ENCODE peak calls at places on chromosome 6, in eight cellular contexts. R, C, D, W, F, E, M and O are unnamed samples.

GRCh38 chr6:36827261-36828079 is 11.8 kb downstream of the CPNE5 start:
- DNase-seq in R (peak; percentile 80), C (peak; percentile 59), D (no peak), W (no peak), F (peak; percentile 20), E (no peak), M (no peak), O (no peak)

GRCh38 chr6:130524552-130524951 is 158.7 kb downstream of the TMEM200A start:
- DNase-seq in R (no peak), C (no peak), D (no peak), W (no peak), F (no peak), E (no peak), M (no peak), O (no peak)

GRCh38 chr6:4653141-4653540 is 123.1 kb upstream of the CDYL start:
- DNase-seq in R (no peak), C (no peak), D (no peak), W (no peak), F (no peak), E (no peak), M (no peak), O (no peak)

GRCh38 chr6:151349651-151350270 is 41.6 kb downstream of the ZBTB2 start:
- DNase-seq in R (no peak), C (no peak), D (no peak), W (no peak), F (no peak), E (peak; percentile 63), M (no peak), O (no peak)

GRCh38 chr6:8904754-8905153 is 469.4 kb upstream of the SLC35B3 start:
- DNase-seq in R (no peak), C (no peak), D (no peak), W (no peak), F (no peak), E (no peak), M (no peak), O (no peak)

GRCh38 chr6:154914288-154914687 is 80.8 kb upstream of the TIAM2 start:
- DNase-seq in R (no peak), C (no peak), D (no peak), W (no peak), F (no peak), E (no peak), M (no peak), O (no peak)

GRCh38 chr6:57021086-57021720 is 25.3 kb upstream of the KIAA1586 start:
- DNase-seq in R (no peak), C (no peak), D (peak; percentile 70), W (no peak), F (peak; percentile 37), E (peak; percentile 85), M (peak; percentile 46), O (peak; percentile 49)

GRCh38 chr6:32886674-32887383 is 32.8 kb downstream of the PSMB9 start:
- DNase-seq in R (no peak), C (no peak), D (no peak), W (no peak), F (no peak), E (no peak), M (peak; percentile 4), O (no peak)

GRCh38 chr6:138031417-138031816 is 75.8 kb downstream of the PERP start:
- DNase-seq in R (no peak), C (no peak), D (no peak), W (no peak), F (no peak), E (no peak), M (no peak), O (no peak)

GRCh38 chr6:56814802-56815201 is 140.1 kb upstream of the BEND6 start:
- DNase-seq in R (no peak), C (no peak), D (no peak), W (no peak), F (no peak), E (no peak), M (no peak), O (no peak)

GRCh38 chr6:161890133-161890833 is 616.4 kb upstream of the AGPAT4 start:
- DNase-seq in R (no peak), C (no peak), D (peak; percentile 7), W (no peak), F (no peak), E (no peak), M (no peak), O (no peak)

GRCh38 chr6:50966532-50966931 is 147.9 kb downstream of the TFAP2B start:
- DNase-seq in R (no peak), C (no peak), D (no peak), W (no peak), F (no peak), E (no peak), M (no peak), O (no peak)

GRCh38 chr6:132962936-132963579 is 148.7 kb downstream of the RPS12 start:
- DNase-seq in R (peak; percentile 74), C (peak; percentile 39), D (peak; percentile 51), W (peak; percentile 64), F (peak; percentile 53), E (peak; percentile 0), M (peak; percentile 82), O (peak; percentile 22)